ENCODE peak calls at places on chromosomes 5 and 9, in six cellular contexts. D is fibroblast of lung, J is HCT116, A is neural progenitor cell, W is GM23338, H is HepG2. M is an unnamed sample. For H4K20me1, the result is how much of the 10 kb centered on the place peaks cover.

GRCh38 chr9:111232997-111233790 is 96.8 kb downstream of the OR2K2 start:
- DNase-seq in D (peak), J (no peak), A (peak), W (peak), H (no peak), M (no peak)

GRCh38 chr5:68046445-68046844 is 169.1 kb upstream of the PIK3R1 start:
- DNase-seq in D (peak), J (peak), A (no peak), W (no peak), H (peak), M (no peak)

GRCh38 chr9:113564804-113565237 is 101.3 kb downstream of the RGS3 start:
- DNase-seq in D (peak), J (no peak), A (peak), W (peak), H (no peak), M (no peak)

GRCh38 chr9:34124923-34125322 is 1.6 kb downstream of the DCAF12 start:
- DNase-seq in D (peak), J (no peak), A (no peak), W (peak), H (no peak), M (no peak)

GRCh38 chr9:15935661-15936315 is 382.9 kb downstream of the CCDC171 start:
- DNase-seq in D (peak), J (no peak), A (no peak), W (no peak), H (no peak), M (no peak)

GRCh38 chr5:117667105-117667504 is 1092.5 kb upstream of the SEMA6A start:
- DNase-seq in D (no peak), J (no peak), A (no peak), W (peak), H (no peak), M (no peak)

GRCh38 chr9:115551396-115551795 is 433.4 kb upstream of the TNC start:
- DNase-seq in D (peak), J (no peak), A (no peak), W (no peak), H (no peak), M (no peak)

GRCh38 chr5:9863486-9863885 is 233.3 kb upstream of the TAS2R1 start:
- DNase-seq in D (no peak), J (no peak), A (no peak), W (no peak), H (no peak), M (no peak)

GRCh38 chr9:123415593-123415930 is 59.6 kb downstream of the CRB2 start:
- DNase-seq in D (no peak), J (no peak), A (no peak), W (no peak), H (no peak), M (no peak)

GRCh38 chr5:32600057-32600622 is 14.8 kb downstream of the SUB1 start:
- DNase-seq in D (peak), J (no peak), A (no peak), W (no peak), H (no peak), M (no peak)

GRCh38 chr5:134837530-134838181 is 8.1 kb upstream of the C5orf24 start:
- DNase-seq in D (no peak), J (no peak), A (no peak), W (no peak), H (peak), M (no peak)

GRCh38 chr9:37984672-37985611 is 81.0 kb upstream of the SLC25A51 start:
- DNase-seq in D (peak), J (no peak), A (peak), W (no peak), H (no peak), M (no peak)

GRCh38 chr9:2132484-2133082 is 117.4 kb downstream of the SMARCA2 start:
- DNase-seq in D (peak), J (peak), A (peak), W (peak), H (no peak), M (peak)

GRCh38 chr5:135559342-135559741 is 19.4 kb downstream of the CXCL14 start:
- DNase-seq in D (no peak), J (peak), A (no peak), W (peak), H (no peak), M (no peak)

GRCh38 chr5:91586232-91586631 is 203.1 kb upstream of the ARRDC3 start:
- DNase-seq in D (no peak), J (no peak), A (no peak), W (no peak), H (peak), M (no peak)

GRCh38 chr5:86118542-86118941 is 499.2 kb upstream of the COX7C start:
- DNase-seq in D (no peak), J (peak), A (no peak), W (peak), H (peak), M (peak)

GRCh38 chr9:98600631-98601030 is 108.1 kb downstream of the GABBR2 start:
- DNase-seq in D (no peak), J (no peak), A (no peak), W (no peak), H (no peak), M (no peak)

GRCh38 chr9:95880011-95880690 is 4.7 kb downstream of the ERCC6L2 start:
- DNase-seq in D (peak), J (no peak), A (no peak), W (no peak), H (no peak), M (no peak)

GRCh38 chr5:74304536-74304935 is 336.0 kb downstream of the ENC1 start:
- DNase-seq in D (no peak), J (no peak), A (no peak), W (no peak), H (no peak), M (no peak)

GRCh38 chr9:135607401-135608293 is 31.7 kb downstream of the GLT6D1 start:
- DNase-seq in D (no peak), J (no peak), A (no peak), W (no peak), H (no peak), M (no peak)

GRCh38 chr9:875119-875962 is 33.8 kb downstream of the DMRT1 start:
- DNase-seq in D (no peak), J (no peak), A (no peak), W (no peak), H (no peak), M (no peak)

GRCh38 chr9:131625388-131625787 is 80.1 kb downstream of the PRRT1B start:
- DNase-seq in D (no peak), J (no peak), A (no peak), W (no peak), H (no peak), M (no peak)

GRCh38 chr5:67315082-67315801 is 118.6 kb upstream of the CD180 start:
- DNase-seq in D (no peak), J (no peak), A (peak), W (no peak), H (no peak), M (no peak)

GRCh38 chr5:68406344-68406743 is 190.8 kb downstream of the PIK3R1 start:
- DNase-seq in D (no peak), J (no peak), A (no peak), W (no peak), H (no peak), M (no peak)

GRCh38 chr5:119795768-119796167 is 166.4 kb downstream of the FAM170A start:
- DNase-seq in D (peak), J (no peak), A (no peak), W (no peak), H (no peak), M (no peak)

GRCh38 chr5:77560677-77561263 is 68.7 kb upstream of the WDR41 start:
- DNase-seq in D (peak), J (peak), A (peak), W (peak), H (peak), M (peak)

GRCh38 chr9:37197158-37198033 is 77.0 kb downstream of the ZCCHC7 start:
- DNase-seq in D (peak), J (no peak), A (peak), W (peak), H (no peak), M (peak)

GRCh38 chr9:26800322-26800721 is 92.3 kb downstream of the CAAP1 start:
- DNase-seq in D (no peak), J (no peak), A (no peak), W (no peak), H (no peak), M (no peak)

GRCh38 chr5:28415791-28416443 is 1377.5 kb upstream of the CDH9 start:
- DNase-seq in D (no peak), J (no peak), A (no peak), W (no peak), H (no peak), M (no peak)

GRCh38 chr9:68780735-68781134 is 75.7 kb downstream of the PIP5K1B start:
- DNase-seq in D (peak), J (no peak), A (peak), W (no peak), H (peak), M (peak)

GRCh38 chr5:75052461-75053285 is at the start of gene GCNT4:
- DNase-seq in D (peak), J (no peak), A (peak), W (peak), H (no peak), M (no peak)

GRCh38 chr9:13569706-13570423 is 290.4 kb upstream of the MPDZ start:
- DNase-seq in D (peak), J (no peak), A (no peak), W (no peak), H (no peak), M (no peak)

GRCh38 chr9:13568446-13568845 is 289.0 kb upstream of the MPDZ start:
- DNase-seq in D (no peak), J (no peak), A (no peak), W (no peak), H (no peak), M (peak)

GRCh38 chr9:13567833-13568232 is 288.3 kb upstream of the MPDZ start:
- DNase-seq in D (peak), J (no peak), A (no peak), W (no peak), H (no peak), M (no peak)

GRCh38 chr9:13568851-13569618 is 289.5 kb upstream of the MPDZ start:
- DNase-seq in D (no peak), J (no peak), A (peak), W (peak), H (no peak), M (peak)

DNA sequence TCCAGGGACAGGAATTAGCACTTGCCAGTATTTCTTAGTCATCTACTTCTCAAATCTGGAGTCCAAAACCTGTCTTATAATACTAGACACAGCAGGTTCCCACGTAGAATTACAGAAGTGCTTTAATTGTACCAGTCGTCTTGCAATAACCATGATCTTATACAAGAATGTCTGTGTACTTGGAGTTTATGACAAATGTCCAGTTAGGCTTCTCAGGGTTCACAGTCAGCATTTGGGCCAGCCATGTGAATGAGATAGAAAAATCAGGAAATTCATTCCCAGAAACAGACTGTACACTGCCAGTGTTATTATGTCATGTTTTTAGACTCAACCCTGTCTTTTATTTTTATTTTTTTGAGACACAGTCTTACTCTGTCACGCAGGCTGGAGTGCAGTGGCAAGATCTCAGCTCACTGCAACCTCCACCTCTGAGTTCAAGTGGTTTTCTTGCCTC is 291.1 kb upstream of the MPDZ start:
- DNase-seq in D (no peak), J (no peak), A (no peak), W (no peak), H (no peak), M (no peak)
- TF ChIP-seq EZH2 in D (no peak), J (no peak), A (no peak), W (no peak), H (no peak), M (no peak)

GRCh38 chr5:14166437-14166836 is 23.3 kb downstream of the TRIO start:
- DNase-seq in D (no peak), J (no peak), A (no peak), W (no peak), H (no peak), M (no peak)
- H4K20me1 ChIP-seq in D (under half), J (under half), A (half or more), W (under half), H (under half), M (under half)

GRCh38 chr5:131511934-131512333 is 123.1 kb downstream of the RAPGEF6 start:
- DNase-seq in D (no peak), J (no peak), A (peak), W (peak), H (no peak), M (no peak)
- H3K4me2 ChIP-seq in D (no peak), J (no peak), A (peak), W (no peak), H (no peak), M (no peak)

GRCh38 chr5:2776338-2777302 is 25.1 kb upstream of the IRX2 start:
- DNase-seq in D (no peak), J (no peak), A (no peak), W (no peak), H (no peak), M (peak)

GRCh38 chr5:2773327-2773726 is 21.9 kb upstream of the IRX2 start:
- DNase-seq in D (no peak), J (no peak), A (no peak), W (no peak), H (no peak), M (no peak)
- TF ChIP-seq EZH2 in D (no peak), J (no peak), A (no peak), W (no peak), H (no peak), M (no peak)

M was measured in MM.1S.